ENCODE peak calls at places on chromosomes 6 and 20, in eight cellular contexts. B is activated CD8-positive, alpha-beta memory T cell treated with anti-CD3 and anti-CD28 coated beads, Interleukin-2, amount 10 ng/mL, durations not matched to agents 7 days and 5 days; H is uterus; G is stimulated activated CD8-positive, alpha-beta memory T cell treated with anti-CD3 and anti-CD28 coated beads, Interleukin-2, amount 100 ng/mL, for 1 hour; J is SK-MEL-5; T is HTR-8/SVneo; S is mucosa of gallbladder; U is lower leg skin. A is an unnamed sample.

GRCh38 chr6:98833101-98834059 is 994 bp upstream of the POU3F2 start:
- DNase-seq in B (no peak), H (no peak), G (no peak), J (peak), T (no peak), S (no peak), U (peak), A (peak)

GRCh38 chr6:138403324-138403800 is 661 bp upstream of the HEBP2 start:
- DNase-seq in B (peak), H (peak), G (no peak), J (no peak), T (no peak), S (peak), U (peak), A (peak)

GRCh38 chr20:5919634-5920544 is 30.4 kb downstream of the TRMT6 start:
- DNase-seq in B (no peak), H (no peak), G (no peak), J (peak), T (no peak), S (no peak), U (no peak), A (no peak)

GRCh38 chr6:129500958-129501381 is 209.0 kb downstream of the ARHGAP18 start:
- DNase-seq in B (no peak), H (no peak), G (no peak), J (peak), T (no peak), S (no peak), U (no peak), A (no peak)

GRCh38 chr6:82331031-82331773 is 32.4 kb upstream of the TPBG start:
- DNase-seq in B (no peak), H (no peak), G (no peak), J (peak), T (peak), S (no peak), U (no peak), A (no peak)

GRCh38 chr6:154440422-154441043 is 70.0 kb downstream of the CNKSR3 start:
- DNase-seq in B (no peak), H (no peak), G (no peak), J (no peak), T (no peak), S (no peak), U (no peak), A (no peak)

GRCh38 chr20:8082025-8082424 is 50.0 kb upstream of the PLCB1 start:
- DNase-seq in B (no peak), H (no peak), G (no peak), J (peak), T (no peak), S (no peak), U (no peak), A (no peak)

GRCh38 chr6:16430661-16431089 is 192.3 kb downstream of the GMPR start:
- DNase-seq in B (no peak), H (no peak), G (no peak), J (no peak), T (no peak), S (no peak), U (no peak), A (no peak)

GRCh38 chr6:33077908-33078307 is 2.1 kb downstream of the HLA-DPB1 start:
- DNase-seq in B (no peak), H (no peak), G (no peak), J (no peak), T (no peak), S (no peak), U (no peak), A (no peak)

GRCh38 chr6:10449751-10450150 is 34.9 kb upstream of the TFAP2A start:
- DNase-seq in B (no peak), H (no peak), G (no peak), J (no peak), T (no peak), S (no peak), U (no peak), A (no peak)

GRCh38 chr20:33662172-33662571 is at the start of gene C20orf144:
- DNase-seq in B (no peak), H (no peak), G (no peak), J (no peak), T (no peak), S (no peak), U (no peak), A (no peak)

GRCh38 chr6:146856296-146856695 is 257.5 kb downstream of the ADGB start:
- DNase-seq in B (peak), H (no peak), G (no peak), J (no peak), T (no peak), S (no peak), U (no peak), A (no peak)

GRCh38 chr6:165229216-165229615 is 80.2 kb downstream of the C6orf118 start:
- DNase-seq in B (no peak), H (no peak), G (no peak), J (peak), T (no peak), S (no peak), U (no peak), A (no peak)

GRCh38 chr6:16781348-16782169 is 20.3 kb upstream of the ATXN1 start:
- DNase-seq in B (no peak), H (no peak), G (no peak), J (no peak), T (no peak), S (peak), U (no peak), A (peak)

GRCh38 chr6:30259140-30260035 is 46.2 kb upstream of the TRIM26 start:
- DNase-seq in B (peak), H (peak), G (peak), J (peak), T (peak), S (peak), U (peak), A (peak)

GRCh38 chr6:158629376-158630221 is 14.9 kb downstream of the DYNLT1 start:
- DNase-seq in B (peak), H (no peak), G (no peak), J (no peak), T (no peak), S (no peak), U (peak), A (no peak)

GRCh38 chr6:33088258-33088930 is 12.6 kb downstream of the HLA-DPB1 start:
- DNase-seq in B (no peak), H (no peak), G (no peak), J (no peak), T (no peak), S (no peak), U (no peak), A (no peak)

GRCh38 chr20:42855896-42856295 is 333.8 kb downstream of the PTPRT start:
- DNase-seq in B (no peak), H (no peak), G (no peak), J (no peak), T (no peak), S (no peak), U (no peak), A (no peak)

GRCh38 chr6:2744778-2745177 is 5.9 kb downstream of the MYLK4 start:
- DNase-seq in B (no peak), H (no peak), G (no peak), J (no peak), T (no peak), S (no peak), U (no peak), A (no peak)

GRCh38 chr20:50332491-50332980 is 141.9 kb downstream of the CEBPB start:
- DNase-seq in B (no peak), H (no peak), G (no peak), J (no peak), T (no peak), S (no peak), U (peak), A (no peak)

GRCh38 chr20:46799781-46800180 is 90.3 kb downstream of the SLC2A10 start:
- DNase-seq in B (no peak), H (no peak), G (no peak), J (no peak), T (no peak), S (no peak), U (no peak), A (no peak)

GRCh38 chr6:86949776-86950175 is 12.4 kb downstream of the HTR1E start:
- DNase-seq in B (no peak), H (no peak), G (no peak), J (no peak), T (no peak), S (no peak), U (no peak), A (no peak)

GRCh38 chr6:183668-184067 is 108.6 kb upstream of the DUSP22 start:
- DNase-seq in B (no peak), H (no peak), G (no peak), J (no peak), T (no peak), S (no peak), U (peak), A (no peak)

GRCh38 chr6:105794263-105794662 is 291.9 kb upstream of the PRDM1 start:
- DNase-seq in B (no peak), H (no peak), G (no peak), J (no peak), T (no peak), S (peak), U (peak), A (no peak)

GRCh38 chr6:125910518-125910917 is 46.1 kb upstream of the HINT3 start:
- DNase-seq in B (no peak), H (no peak), G (no peak), J (no peak), T (no peak), S (no peak), U (no peak), A (no peak)

GRCh38 chr20:44963325-44964215 is 2.7 kb upstream of the STK4 start:
- DNase-seq in B (peak), H (no peak), G (no peak), J (no peak), T (no peak), S (no peak), U (no peak), A (no peak)

GRCh38 chr6:158072083-158072721 is 90.5 kb downstream of the SYNJ2 start:
- DNase-seq in B (peak), H (peak), G (peak), J (peak), T (peak), S (peak), U (peak), A (peak)

GRCh38 chr20:53494753-53495152 is 98.9 kb downstream of the ZNF217 start:
- DNase-seq in B (no peak), H (no peak), G (no peak), J (no peak), T (no peak), S (no peak), U (no peak), A (no peak)

GRCh38 chr20:25035924-25036323 is 22.0 kb downstream of the ACSS1 start:
- DNase-seq in B (peak), H (no peak), G (no peak), J (no peak), T (no peak), S (no peak), U (no peak), A (no peak)

GRCh38 chr6:31792741-31793140 is 2.8 kb downstream of the VARS1 start:
- DNase-seq in B (no peak), H (no peak), G (no peak), J (no peak), T (no peak), S (peak), U (no peak), A (no peak)

GRCh38 chr20:41177636-41178035 is 40.3 kb downstream of the PLCG1 start:
- DNase-seq in B (peak), H (peak), G (no peak), J (no peak), T (peak), S (peak), U (peak), A (no peak)

GRCh38 chr20:6388666-6389197 is 265.9 kb upstream of the FERMT1 start:
- DNase-seq in B (no peak), H (no peak), G (no peak), J (no peak), T (no peak), S (no peak), U (no peak), A (no peak)

GRCh38 chr6:47917202-47917601 is 135.4 kb downstream of the OPN5 start:
- DNase-seq in B (no peak), H (no peak), G (no peak), J (peak), T (no peak), S (no peak), U (no peak), A (no peak)

GRCh38 chr6:170174124-170174770 is 116.6 kb downstream of the DLL1 start:
- DNase-seq in B (peak), H (peak), G (no peak), J (no peak), T (no peak), S (peak), U (peak), A (no peak)

GRCh38 chr20:49685809-49686208 is 27.9 kb downstream of the B4GALT5 start:
- DNase-seq in B (no peak), H (no peak), G (no peak), J (no peak), T (peak), S (no peak), U (no peak), A (no peak)

GRCh38 chr6:6556738-6557503 is 31.6 kb upstream of the LY86 start:
- DNase-seq in B (peak), H (peak), G (no peak), J (peak), T (peak), S (no peak), U (peak), A (peak)

GRCh38 chr6:117976030-117976651 is 69.1 kb downstream of the SLC35F1 start:
- DNase-seq in B (no peak), H (no peak), G (no peak), J (peak), T (peak), S (no peak), U (no peak), A (peak)

GRCh38 chr6:27720607-27721580 is 191.3 kb downstream of the OR2B2 start:
- DNase-seq in B (no peak), H (no peak), G (no peak), J (peak), T (no peak), S (no peak), U (no peak), A (peak)